ENCODE peak calls at places on chromosome 11, in eight cellular contexts. Q is left colon; B is ELR; U is effector memory CD8-positive, alpha-beta T cell; D is right cardiac atrium; S is activated B cell treated with CpG ODN at 0.5 μM for 24 hours; G is chondrocyte; L is substantia nigra. P is an unnamed sample.
A peak's percentile ranks its signal among the peaks of the same experiment; 100 is the strongest.

GRCh38 chr11:104997288-104997687 is 25.7 kb downstream of the CASP5 start:
- DNase-seq in Q (no peak), B (peak; percentile 3), U (no peak), D (no peak), S (no peak), G (no peak), L (no peak), P (no peak)

GRCh38 chr11:102924851-102925380 is 30.6 kb downstream of the MMP13 start:
- DNase-seq in Q (no peak), B (peak; percentile 78), U (no peak), D (no peak), S (no peak), G (no peak), L (no peak), P (no peak)

GRCh38 chr11:10856689-10857603 is 907 bp downstream of the ZBED5 start:
- DNase-seq in Q (peak; percentile 75), B (peak; percentile 68), U (no peak), D (no peak), S (no peak), G (no peak), L (no peak), P (no peak)

GRCh38 chr11:10651579-10652361 is 41.8 kb downstream of the IRAG1 start:
- DNase-seq in Q (peak; percentile 18), B (no peak), U (no peak), D (no peak), S (no peak), G (no peak), L (no peak), P (peak; percentile 80)

GRCh38 chr11:98365185-98365584 is 655.6 kb upstream of the CNTN5 start:
- DNase-seq in Q (no peak), B (peak; percentile 74), U (no peak), D (no peak), S (no peak), G (no peak), L (no peak), P (no peak)

GRCh38 chr11:110955797-110956196 is 243.6 kb upstream of the ARHGAP20 start:
- DNase-seq in Q (no peak), B (no peak), U (no peak), D (no peak), S (no peak), G (no peak), L (no peak), P (no peak)

GRCh38 chr11:65651589-65652510 is 10.9 kb downstream of the RELA start:
- DNase-seq in Q (peak; percentile 83), B (peak; percentile 33), U (no peak), D (peak; percentile 77), S (no peak), G (no peak), L (no peak), P (peak; percentile 83)

GRCh38 chr11:132685174-132685611 is 847.1 kb downstream of the OPCML start:
- DNase-seq in Q (no peak), B (peak; percentile 84), U (no peak), D (no peak), S (no peak), G (no peak), L (no peak), P (no peak)

GRCh38 chr11:17992916-17993315 is 19.9 kb downstream of the SERGEF start:
- DNase-seq in Q (no peak), B (no peak), U (no peak), D (no peak), S (no peak), G (no peak), L (no peak), P (no peak)

GRCh38 chr11:93034640-93035039 is 65.2 kb downstream of the MTNR1B start:
- DNase-seq in Q (no peak), B (no peak), U (no peak), D (no peak), S (no peak), G (no peak), L (no peak), P (no peak)

GRCh38 chr11:125448136-125448535 is 47.9 kb downstream of the FEZ1 start:
- DNase-seq in Q (no peak), B (peak; percentile 50), U (no peak), D (no peak), S (no peak), G (no peak), L (no peak), P (no peak)

GRCh38 chr11:33195391-33196190 is 34.3 kb upstream of the CSTF3 start:
- DNase-seq in Q (no peak), B (peak; percentile 29), U (no peak), D (no peak), S (no peak), G (no peak), L (no peak), P (no peak)

GRCh38 chr11:5712507-5712906 is 22.9 kb downstream of the TRIM22 start:
- DNase-seq in Q (no peak), B (peak; percentile 48), U (no peak), D (no peak), S (no peak), G (no peak), L (no peak), P (no peak)

GRCh38 chr11:117950999-117951961 is 22.1 kb upstream of the TMPRSS13 start:
- DNase-seq in Q (no peak), B (no peak), U (peak; percentile 29), D (no peak), S (peak; percentile 47), G (no peak), L (no peak), P (no peak)

GRCh38 chr11:66542362-66542761 is 3.5 kb downstream of the ZDHHC24 start:
- DNase-seq in Q (no peak), B (peak; percentile 41), U (no peak), D (no peak), S (no peak), G (no peak), L (no peak), P (no peak)

GRCh38 chr11:64914123-64914522 is 2.9 kb downstream of the ATG2A start:
- DNase-seq in Q (no peak), B (no peak), U (no peak), D (peak; percentile 61), S (no peak), G (no peak), L (no peak), P (no peak)

GRCh38 chr11:62921573-62922188 is 518 bp upstream of the CHRM1 start:
- DNase-seq in Q (no peak), B (peak; percentile 62), U (no peak), D (no peak), S (no peak), G (peak; percentile 80), L (no peak), P (no peak)

GRCh38 chr11:45663486-45664375 is 1.7 kb downstream of the CHST1 start:
- DNase-seq in Q (no peak), B (peak; percentile 42), U (no peak), D (peak; percentile 58), S (no peak), G (peak; percentile 82), L (no peak), P (peak; percentile 79)

GRCh38 chr11:108199446-108200321 is 22.8 kb downstream of the NPAT start:
- DNase-seq in Q (no peak), B (peak; percentile 32), U (no peak), D (no peak), S (no peak), G (no peak), L (no peak), P (no peak)